ENCODE peak calls at places on chromosomes 16 and 17, in ten cellular contexts. C, X, S, U, O, G, Q, V, F and Y are unnamed samples.

GRCh38 chr16:3716831-3717234 is 491 bp downstream of the TRAP1 start:
- DNase-seq in C (peak; percentile 16), X (peak; percentile 40), S (peak; percentile 51), U (no peak), O (no peak), G (no peak), Q (no peak), V (peak; percentile 17), F (peak; percentile 66), Y (peak; percentile 18)

GRCh38 chr17:76695059-76695892 is 15.5 kb downstream of the MXRA7 start:
- DNase-seq in C (no peak), X (no peak), S (no peak), U (no peak), O (no peak), G (no peak), Q (no peak), V (no peak), F (no peak), Y (no peak)

GRCh38 chr16:4411684-4412083 is 4.7 kb downstream of the CORO7 start:
- DNase-seq in C (peak; percentile 37), X (no peak), S (peak; percentile 83), U (no peak), O (peak; percentile 86), G (no peak), Q (no peak), V (no peak), F (no peak), Y (no peak)

GRCh38 chr17:2050246-2050866 is 4.5 kb upstream of the HIC1 start:
- DNase-seq in C (peak; percentile 78), X (peak; percentile 83), S (peak; percentile 83), U (peak; percentile 73), O (peak; percentile 83), G (peak; percentile 71), Q (peak; percentile 55), V (no peak), F (peak; percentile 44), Y (peak; percentile 62)

GRCh38 chr17:2157081-2157480 is 102.2 kb downstream of the HIC1 start:
- DNase-seq in C (peak; percentile 78), X (no peak), S (no peak), U (peak; percentile 61), O (no peak), G (no peak), Q (no peak), V (no peak), F (peak; percentile 83), Y (no peak)

GRCh38 chr17:82003411-82004381 is 19.0 kb downstream of the CENPX start:
- DNase-seq in C (peak; percentile 93), X (no peak), S (peak; percentile 30), U (peak; percentile 94), O (no peak), G (peak; percentile 65), Q (peak; percentile 96), V (peak; percentile 89), F (no peak), Y (no peak)

GRCh38 chr17:82080048-82080788 is 14.6 kb upstream of the DUS1L start:
- DNase-seq in C (no peak), X (no peak), S (no peak), U (no peak), O (no peak), G (no peak), Q (no peak), V (no peak), F (no peak), Y (no peak)

GRCh38 chr16:81745704-81746558 is 33.2 kb upstream of the PLCG2 start:
- DNase-seq in C (peak; percentile 59), X (peak; percentile 72), S (peak; percentile 75), U (peak; percentile 58), O (peak; percentile 86), G (peak; percentile 62), Q (peak; percentile 58), V (peak; percentile 31), F (peak; percentile 80), Y (peak; percentile 64)

GRCh38 chr17:81644976-81645952 is 8.3 kb downstream of the TSPAN10 start:
- DNase-seq in C (no peak), X (no peak), S (no peak), U (no peak), O (no peak), G (no peak), Q (no peak), V (no peak), F (peak; percentile 84), Y (no peak)

GRCh38 chr17:83186751-83187421 is 107.5 kb downstream of the METRNL start:
- DNase-seq in C (no peak), X (no peak), S (no peak), U (no peak), O (peak; percentile 7), G (no peak), Q (no peak), V (no peak), F (no peak), Y (no peak)

GRCh38 chr17:45144199-45145034 is 3.9 kb upstream of the HEXIM1 start:
- DNase-seq in C (no peak), X (no peak), S (peak; percentile 31), U (no peak), O (peak; percentile 84), G (no peak), Q (no peak), V (no peak), F (peak; percentile 54), Y (no peak)

GRCh38 chr17:21217346-21217745 is 3.4 kb upstream of the TMEM11 start:
- DNase-seq in C (no peak), X (no peak), S (no peak), U (no peak), O (peak; percentile 11), G (no peak), Q (no peak), V (no peak), F (no peak), Y (no peak)

GRCh38 chr17:38507436-38507835 is 79.2 kb downstream of the ARHGAP23 start:
- DNase-seq in C (peak; percentile 18), X (no peak), S (no peak), U (peak; percentile 11), O (no peak), G (no peak), Q (no peak), V (no peak), F (peak; percentile 22), Y (no peak)
- TF ChIP-seq CTCF in C (no peak), X (no peak), S (no peak), U (no peak), O (no peak), G (no peak), Q (no peak), V (no peak), F (no peak), Y (no peak)

GRCh38 chr17:13485327-13485726 is 116.4 kb downstream of the HS3ST3A1 start:
- DNase-seq in C (no peak), X (no peak), S (no peak), U (no peak), O (no peak), G (no peak), Q (no peak), V (no peak), F (peak; percentile 8), Y (no peak)

GRCh38 chr17:13480877-13481276 is 120.9 kb downstream of the HS3ST3A1 start:
- DNase-seq in C (no peak), X (no peak), S (no peak), U (no peak), O (no peak), G (no peak), Q (no peak), V (no peak), F (no peak), Y (no peak)

GRCh38 chr17:13478326-13478830 is 123.4 kb downstream of the HS3ST3A1 start:
- DNase-seq in C (no peak), X (no peak), S (no peak), U (no peak), O (no peak), G (no peak), Q (no peak), V (no peak), F (no peak), Y (no peak)

GRCh38 chr17:13484020-13484419 is 117.7 kb downstream of the HS3ST3A1 start:
- DNase-seq in C (peak; percentile 29), X (no peak), S (no peak), U (no peak), O (no peak), G (no peak), Q (no peak), V (no peak), F (no peak), Y (no peak)
- TF ChIP-seq CTCF in C (no peak), X (no peak), S (no peak), U (no peak), O (no peak), G (no peak), Q (no peak), V (no peak), F (no peak), Y (no peak)

GRCh38 chr17:71085238-71086033 is 916.1 kb downstream of the KCNJ2 start:
- DNase-seq in C (no peak), X (peak; percentile 60), S (peak; percentile 74), U (peak; percentile 10), O (no peak), G (peak; percentile 65), Q (peak; percentile 26), V (peak; percentile 29), F (peak; percentile 28), Y (peak; percentile 70)
- TF ChIP-seq CTCF in C (peak; percentile 34), X (peak; percentile 38), S (peak; percentile 72), U (peak; percentile 23), O (no peak), G (peak; percentile 63), Q (peak; percentile 45), V (peak; percentile 36), F (peak; percentile 35), Y (peak; percentile 53)

GRCh38 chr17:64532409-64532808 is 25.6 kb downstream of the CEP95 start:
- DNase-seq in C (no peak), X (no peak), S (no peak), U (no peak), O (no peak), G (no peak), Q (no peak), V (no peak), F (no peak), Y (no peak)

GRCh38 chr17:64531955-64532371 is 25.2 kb downstream of the CEP95 start:
- DNase-seq in C (no peak), X (no peak), S (no peak), U (no peak), O (no peak), G (no peak), Q (no peak), V (no peak), F (no peak), Y (no peak)

GRCh38 chr17:64535357-64535756 is 28.6 kb downstream of the CEP95 start:
- DNase-seq in C (no peak), X (no peak), S (no peak), U (no peak), O (no peak), G (no peak), Q (no peak), V (no peak), F (no peak), Y (no peak)

GRCh38 chr17:64533784-64534183 is 27.0 kb downstream of the CEP95 start:
- DNase-seq in C (no peak), X (no peak), S (no peak), U (no peak), O (no peak), G (no peak), Q (no peak), V (no peak), F (no peak), Y (no peak)

DNA sequence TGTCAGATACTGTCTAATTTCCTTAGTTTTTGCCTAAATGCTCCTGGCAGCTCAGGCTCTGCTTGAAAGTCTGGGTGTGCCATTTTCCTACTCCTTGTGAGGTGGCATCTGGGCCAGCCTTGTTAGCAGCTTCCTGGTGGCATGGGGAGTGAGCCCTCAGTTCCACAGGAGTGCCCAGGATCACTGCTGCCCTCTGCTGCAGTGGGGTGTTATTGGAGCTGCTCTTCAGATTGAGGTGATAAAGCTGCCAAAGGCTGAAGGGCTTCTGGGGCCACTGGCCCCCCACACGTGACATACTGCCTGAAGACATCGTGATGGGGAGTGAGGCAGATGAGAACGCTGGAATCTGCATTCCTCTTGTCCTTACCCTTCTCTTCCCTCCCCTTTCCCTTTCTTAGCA is 27.4 kb downstream of the CEP95 start:
- DNase-seq in C (no peak), X (no peak), S (no peak), U (no peak), O (no peak), G (no peak), Q (peak; percentile 20), V (peak; percentile 10), F (peak; percentile 13), Y (peak; percentile 11)
- TF ChIP-seq CTCF in C (peak; percentile 44), X (peak; percentile 13), S (no peak), U (peak; percentile 16), O (no peak), G (no peak), Q (peak; percentile 40), V (peak; percentile 40), F (no peak), Y (no peak)